ENCODE peak calls at places on chromosomes 5 and 9, in ten cellular contexts. One of them, this sample, is unnamed.

GRCh38 chr9:114799441-114799840 is 6.4 kb downstream of the TNFSF15 start:
- DNase-seq in cardiac fibroblast: no peak
- DNase-seq in DND-41: no peak
- DNase-seq in fibroblast of mammary gland: no peak
- DNase-seq in astrocyte of the spinal cord: no peak
- DNase-seq in choroid plexus epithelial cell: peak; percentile 23
- DNase-seq in AG10803: no peak
- DNase-seq in fibroblast of the aortic adventitia: no peak
- DNase-seq in GM06990: no peak
- DNase-seq in IMR-90: no peak
- DNase-seq in this sample: no peak

GRCh38 chr9:73213300-73213699 is 61.6 kb downstream of the ANXA1 start:
- DNase-seq in cardiac fibroblast: no peak
- DNase-seq in DND-41: no peak
- DNase-seq in fibroblast of mammary gland: no peak
- DNase-seq in astrocyte of the spinal cord: no peak
- DNase-seq in choroid plexus epithelial cell: no peak
- DNase-seq in AG10803: no peak
- DNase-seq in fibroblast of the aortic adventitia: no peak
- DNase-seq in GM06990: no peak
- DNase-seq in IMR-90: no peak
- DNase-seq in this sample: no peak

GRCh38 chr5:89010512-89010911 is 127.5 kb upstream of the MEF2C start:
- DNase-seq in cardiac fibroblast: no peak
- DNase-seq in DND-41: no peak
- DNase-seq in fibroblast of mammary gland: no peak
- DNase-seq in astrocyte of the spinal cord: no peak
- DNase-seq in choroid plexus epithelial cell: no peak
- DNase-seq in AG10803: no peak
- DNase-seq in fibroblast of the aortic adventitia: no peak
- DNase-seq in GM06990: no peak
- DNase-seq in IMR-90: no peak
- DNase-seq in this sample: no peak

GRCh38 chr5:34684281-34684979 is 28.3 kb downstream of the RAI14 start:
- DNase-seq in cardiac fibroblast: peak; percentile 59
- DNase-seq in DND-41: no peak
- DNase-seq in fibroblast of mammary gland: peak; percentile 45
- DNase-seq in astrocyte of the spinal cord: peak; percentile 83
- DNase-seq in choroid plexus epithelial cell: peak; percentile 48
- DNase-seq in AG10803: peak; percentile 60
- DNase-seq in fibroblast of the aortic adventitia: no peak
- DNase-seq in GM06990: no peak
- DNase-seq in IMR-90: peak; percentile 59
- DNase-seq in this sample: no peak

GRCh38 chr5:151825445-151825844 is 53.7 kb downstream of the G3BP1 start:
- DNase-seq in cardiac fibroblast: peak; percentile 84
- DNase-seq in DND-41: peak; percentile 38
- DNase-seq in fibroblast of mammary gland: peak; percentile 75
- DNase-seq in astrocyte of the spinal cord: peak; percentile 65
- DNase-seq in choroid plexus epithelial cell: peak; percentile 89
- DNase-seq in AG10803: peak; percentile 82
- DNase-seq in fibroblast of the aortic adventitia: peak; percentile 81
- DNase-seq in GM06990: no peak
- DNase-seq in IMR-90: peak; percentile 69
- DNase-seq in this sample: peak; percentile 50

GRCh38 chr5:107108111-107108510 is 562.6 kb downstream of the EFNA5 start:
- DNase-seq in cardiac fibroblast: no peak
- DNase-seq in DND-41: no peak
- DNase-seq in fibroblast of mammary gland: no peak
- DNase-seq in astrocyte of the spinal cord: no peak
- DNase-seq in choroid plexus epithelial cell: peak; percentile 51
- DNase-seq in AG10803: no peak
- DNase-seq in fibroblast of the aortic adventitia: no peak
- DNase-seq in GM06990: no peak
- DNase-seq in IMR-90: no peak
- DNase-seq in this sample: no peak

GRCh38 chr5:140141241-140141640 is 15.5 kb downstream of the IGIP start:
- DNase-seq in cardiac fibroblast: peak; percentile 62
- DNase-seq in DND-41: no peak
- DNase-seq in fibroblast of mammary gland: peak; percentile 40
- DNase-seq in astrocyte of the spinal cord: no peak
- DNase-seq in choroid plexus epithelial cell: no peak
- DNase-seq in AG10803: peak; percentile 95
- DNase-seq in fibroblast of the aortic adventitia: peak; percentile 92
- DNase-seq in GM06990: no peak
- DNase-seq in IMR-90: peak; percentile 59
- DNase-seq in this sample: no peak

GRCh38 chr5:153658151-153658550 is 167.7 kb downstream of the GRIA1 start:
- DNase-seq in cardiac fibroblast: no peak
- DNase-seq in DND-41: no peak
- DNase-seq in fibroblast of mammary gland: no peak
- DNase-seq in astrocyte of the spinal cord: no peak
- DNase-seq in choroid plexus epithelial cell: peak; percentile 13
- DNase-seq in AG10803: no peak
- DNase-seq in fibroblast of the aortic adventitia: no peak
- DNase-seq in GM06990: no peak
- DNase-seq in IMR-90: no peak
- DNase-seq in this sample: no peak

GRCh38 chr5:62576570-62577172 is 1.9 kb upstream of the LRRC70 start:
- DNase-seq in cardiac fibroblast: peak; percentile 21
- DNase-seq in DND-41: no peak
- DNase-seq in fibroblast of mammary gland: no peak
- DNase-seq in astrocyte of the spinal cord: no peak
- DNase-seq in choroid plexus epithelial cell: no peak
- DNase-seq in AG10803: no peak
- DNase-seq in fibroblast of the aortic adventitia: no peak
- DNase-seq in GM06990: no peak
- DNase-seq in IMR-90: no peak
- DNase-seq in this sample: no peak

GRCh38 chr9:93087971-93088655 is 7.9 kb upstream of the CARD19 start:
- DNase-seq in cardiac fibroblast: no peak
- DNase-seq in DND-41: no peak
- DNase-seq in fibroblast of mammary gland: no peak
- DNase-seq in astrocyte of the spinal cord: no peak
- DNase-seq in choroid plexus epithelial cell: no peak
- DNase-seq in AG10803: no peak
- DNase-seq in fibroblast of the aortic adventitia: no peak
- DNase-seq in GM06990: no peak
- DNase-seq in IMR-90: no peak
- DNase-seq in this sample: no peak

GRCh38 chr9:114271556-114272510 is 51.1 kb upstream of the ORM1 start:
- DNase-seq in cardiac fibroblast: peak; percentile 46
- DNase-seq in DND-41: peak; percentile 44
- DNase-seq in fibroblast of mammary gland: peak; percentile 50
- DNase-seq in astrocyte of the spinal cord: peak; percentile 71
- DNase-seq in choroid plexus epithelial cell: peak; percentile 59
- DNase-seq in AG10803: peak; percentile 70
- DNase-seq in fibroblast of the aortic adventitia: peak; percentile 64
- DNase-seq in GM06990: no peak
- DNase-seq in IMR-90: peak; percentile 58
- DNase-seq in this sample: no peak

GRCh38 chr9:83986765-83987401 is 6.3 kb downstream of the RMI1 start:
- DNase-seq in cardiac fibroblast: no peak
- DNase-seq in DND-41: no peak
- DNase-seq in fibroblast of mammary gland: peak; percentile 63
- DNase-seq in astrocyte of the spinal cord: peak; percentile 23
- DNase-seq in choroid plexus epithelial cell: peak; percentile 38
- DNase-seq in AG10803: no peak
- DNase-seq in fibroblast of the aortic adventitia: no peak
- DNase-seq in GM06990: no peak
- DNase-seq in IMR-90: peak; percentile 37
- DNase-seq in this sample: no peak

GRCh38 chr9:94906181-94906580 is 179.7 kb downstream of the AOPEP start:
- DNase-seq in cardiac fibroblast: no peak
- DNase-seq in DND-41: no peak
- DNase-seq in fibroblast of mammary gland: no peak
- DNase-seq in astrocyte of the spinal cord: no peak
- DNase-seq in choroid plexus epithelial cell: no peak
- DNase-seq in AG10803: no peak
- DNase-seq in fibroblast of the aortic adventitia: no peak
- DNase-seq in GM06990: no peak
- DNase-seq in IMR-90: no peak
- DNase-seq in this sample: no peak

GRCh38 chr5:138936225-138936967 is 61.3 kb upstream of the LRRTM2 start:
- DNase-seq in cardiac fibroblast: no peak
- DNase-seq in DND-41: no peak
- DNase-seq in fibroblast of mammary gland: no peak
- DNase-seq in astrocyte of the spinal cord: no peak
- DNase-seq in choroid plexus epithelial cell: no peak
- DNase-seq in AG10803: no peak
- DNase-seq in fibroblast of the aortic adventitia: no peak
- DNase-seq in GM06990: no peak
- DNase-seq in IMR-90: no peak
- DNase-seq in this sample: no peak

GRCh38 chr9:120522558-120522957 is 57.4 kb downstream of the CDK5RAP2 start:
- DNase-seq in cardiac fibroblast: no peak
- DNase-seq in DND-41: no peak
- DNase-seq in fibroblast of mammary gland: no peak
- DNase-seq in astrocyte of the spinal cord: no peak
- DNase-seq in choroid plexus epithelial cell: no peak
- DNase-seq in AG10803: no peak
- DNase-seq in fibroblast of the aortic adventitia: no peak
- DNase-seq in GM06990: no peak
- DNase-seq in IMR-90: no peak
- DNase-seq in this sample: no peak

GRCh38 chr9:109063765-109064164 is 50.5 kb upstream of the CTNNAL1 start:
- DNase-seq in cardiac fibroblast: peak; percentile 8
- DNase-seq in DND-41: no peak
- DNase-seq in fibroblast of mammary gland: peak; percentile 11
- DNase-seq in astrocyte of the spinal cord: peak; percentile 23
- DNase-seq in choroid plexus epithelial cell: peak; percentile 55
- DNase-seq in AG10803: peak; percentile 4
- DNase-seq in fibroblast of the aortic adventitia: peak; percentile 16
- DNase-seq in GM06990: no peak
- DNase-seq in IMR-90: peak; percentile 57
- DNase-seq in this sample: no peak
- TF ChIP-seq CTCF in cardiac fibroblast: no peak
- TF ChIP-seq CTCF in DND-41: no peak
- TF ChIP-seq CTCF in fibroblast of mammary gland: no peak
- TF ChIP-seq CTCF in astrocyte of the spinal cord: peak; percentile 12
- TF ChIP-seq CTCF in choroid plexus epithelial cell: peak; percentile 35
- TF ChIP-seq CTCF in AG10803: no peak
- TF ChIP-seq CTCF in fibroblast of the aortic adventitia: peak; percentile 23
- TF ChIP-seq CTCF in GM06990: no peak
- TF ChIP-seq CTCF in IMR-90: peak; percentile 10
- TF ChIP-seq CTCF in this sample: no peak

GRCh38 chr5:1824109-1824821 is 23.1 kb downstream of the NDUFS6 start:
- DNase-seq in cardiac fibroblast: no peak
- DNase-seq in DND-41: no peak
- DNase-seq in fibroblast of mammary gland: no peak
- DNase-seq in astrocyte of the spinal cord: no peak
- DNase-seq in choroid plexus epithelial cell: no peak
- DNase-seq in AG10803: no peak
- DNase-seq in fibroblast of the aortic adventitia: no peak
- DNase-seq in GM06990: no peak
- DNase-seq in IMR-90: no peak
- DNase-seq in this sample: no peak
- TF ChIP-seq CTCF in cardiac fibroblast: no peak
- TF ChIP-seq CTCF in DND-41: peak; percentile 12
- TF ChIP-seq CTCF in fibroblast of mammary gland: no peak
- TF ChIP-seq CTCF in astrocyte of the spinal cord: peak; percentile 11
- TF ChIP-seq CTCF in choroid plexus epithelial cell: no peak
- TF ChIP-seq CTCF in AG10803: no peak
- TF ChIP-seq CTCF in fibroblast of the aortic adventitia: no peak
- TF ChIP-seq CTCF in GM06990: peak; percentile 1
- TF ChIP-seq CTCF in IMR-90: no peak
- TF ChIP-seq CTCF in this sample: no peak

GRCh38 chr5:83899351-83899970 is 178.8 kb upstream of the HAPLN1 start:
- DNase-seq in cardiac fibroblast: peak; percentile 16
- DNase-seq in DND-41: no peak
- DNase-seq in fibroblast of mammary gland: no peak
- DNase-seq in astrocyte of the spinal cord: peak; percentile 46
- DNase-seq in choroid plexus epithelial cell: peak; percentile 33
- DNase-seq in AG10803: peak; percentile 80
- DNase-seq in fibroblast of the aortic adventitia: peak; percentile 56
- DNase-seq in GM06990: no peak
- DNase-seq in IMR-90: peak; percentile 67
- DNase-seq in this sample: no peak

GRCh38 chr5:83895860-83896259 is 175.2 kb upstream of the HAPLN1 start:
- DNase-seq in cardiac fibroblast: no peak
- DNase-seq in DND-41: no peak
- DNase-seq in fibroblast of mammary gland: peak; percentile 18
- DNase-seq in astrocyte of the spinal cord: peak; percentile 72
- DNase-seq in choroid plexus epithelial cell: peak; percentile 74
- DNase-seq in AG10803: peak; percentile 65
- DNase-seq in fibroblast of the aortic adventitia: peak; percentile 55
- DNase-seq in GM06990: no peak
- DNase-seq in IMR-90: peak; percentile 86
- DNase-seq in this sample: no peak

GRCh38 chr5:83900307-83900706 is 179.7 kb upstream of the HAPLN1 start:
- DNase-seq in cardiac fibroblast: peak; percentile 35
- DNase-seq in DND-41: no peak
- DNase-seq in fibroblast of mammary gland: no peak
- DNase-seq in astrocyte of the spinal cord: peak; percentile 32
- DNase-seq in choroid plexus epithelial cell: peak; percentile 51
- DNase-seq in AG10803: peak; percentile 34
- DNase-seq in fibroblast of the aortic adventitia: no peak
- DNase-seq in GM06990: no peak
- DNase-seq in IMR-90: peak; percentile 30
- DNase-seq in this sample: no peak
- TF ChIP-seq CTCF in cardiac fibroblast: no peak
- TF ChIP-seq CTCF in DND-41: no peak
- TF ChIP-seq CTCF in fibroblast of mammary gland: no peak
- TF ChIP-seq CTCF in astrocyte of the spinal cord: no peak
- TF ChIP-seq CTCF in choroid plexus epithelial cell: peak; percentile 6
- TF ChIP-seq CTCF in AG10803: no peak
- TF ChIP-seq CTCF in fibroblast of the aortic adventitia: no peak
- TF ChIP-seq CTCF in GM06990: no peak
- TF ChIP-seq CTCF in IMR-90: no peak
- TF ChIP-seq CTCF in this sample: no peak

GRCh38 chr5:120052916-120053828 is 410.9 kb upstream of the PRR16 start:
- DNase-seq in cardiac fibroblast: no peak
- DNase-seq in DND-41: no peak
- DNase-seq in fibroblast of mammary gland: peak; percentile 4
- DNase-seq in astrocyte of the spinal cord: no peak
- DNase-seq in choroid plexus epithelial cell: peak; percentile 16
- DNase-seq in AG10803: no peak
- DNase-seq in fibroblast of the aortic adventitia: no peak
- DNase-seq in GM06990: no peak
- DNase-seq in IMR-90: no peak
- DNase-seq in this sample: no peak

GRCh38 chr5:120053841-120054240 is 410.3 kb upstream of the PRR16 start:
- DNase-seq in cardiac fibroblast: peak; percentile 21
- DNase-seq in DND-41: no peak
- DNase-seq in fibroblast of mammary gland: peak; percentile 40
- DNase-seq in astrocyte of the spinal cord: no peak
- DNase-seq in choroid plexus epithelial cell: peak; percentile 71
- DNase-seq in AG10803: peak; percentile 4
- DNase-seq in fibroblast of the aortic adventitia: peak; percentile 36
- DNase-seq in GM06990: no peak
- DNase-seq in IMR-90: no peak
- DNase-seq in this sample: no peak

GRCh38 chr5:120055858-120056257 is 408.2 kb upstream of the PRR16 start:
- DNase-seq in cardiac fibroblast: peak; percentile 82
- DNase-seq in DND-41: no peak
- DNase-seq in fibroblast of mammary gland: peak; percentile 79
- DNase-seq in astrocyte of the spinal cord: peak; percentile 68
- DNase-seq in choroid plexus epithelial cell: peak; percentile 85
- DNase-seq in AG10803: peak; percentile 77
- DNase-seq in fibroblast of the aortic adventitia: peak; percentile 84
- DNase-seq in GM06990: no peak
- DNase-seq in IMR-90: peak; percentile 76
- DNase-seq in this sample: no peak
- TF ChIP-seq CTCF in cardiac fibroblast: peak; percentile 28
- TF ChIP-seq CTCF in DND-41: peak; percentile 56
- TF ChIP-seq CTCF in fibroblast of mammary gland: peak; percentile 59
- TF ChIP-seq CTCF in astrocyte of the spinal cord: peak; percentile 57
- TF ChIP-seq CTCF in choroid plexus epithelial cell: peak; percentile 55
- TF ChIP-seq CTCF in AG10803: peak; percentile 68
- TF ChIP-seq CTCF in fibroblast of the aortic adventitia: peak; percentile 57
- TF ChIP-seq CTCF in GM06990: no peak
- TF ChIP-seq CTCF in IMR-90: peak; percentile 71
- TF ChIP-seq CTCF in this sample: peak; percentile 13

GRCh38 chr9:16870606-16871357 is at the start of gene BNC2:
- DNase-seq in cardiac fibroblast: peak; percentile 78
- DNase-seq in DND-41: peak; percentile 38
- DNase-seq in fibroblast of mammary gland: peak; percentile 50
- DNase-seq in astrocyte of the spinal cord: peak; percentile 70
- DNase-seq in choroid plexus epithelial cell: peak; percentile 77
- DNase-seq in AG10803: peak; percentile 51
- DNase-seq in fibroblast of the aortic adventitia: peak; percentile 61
- DNase-seq in GM06990: peak; percentile 11
- DNase-seq in IMR-90: peak; percentile 60
- DNase-seq in this sample: peak; percentile 21
- TF ChIP-seq CTCF in cardiac fibroblast: no peak
- TF ChIP-seq CTCF in DND-41: peak; percentile 4
- TF ChIP-seq CTCF in fibroblast of mammary gland: no peak
- TF ChIP-seq CTCF in astrocyte of the spinal cord: peak; percentile 17
- TF ChIP-seq CTCF in choroid plexus epithelial cell: peak; percentile 34
- TF ChIP-seq CTCF in AG10803: no peak
- TF ChIP-seq CTCF in fibroblast of the aortic adventitia: peak; percentile 17
- TF ChIP-seq CTCF in GM06990: no peak
- TF ChIP-seq CTCF in IMR-90: peak; percentile 22
- TF ChIP-seq CTCF in this sample: no peak